ENCODE peak calls at places on chromosomes 2 and 18, in seven cellular contexts. R, M, Y, O, H, C and B are unnamed samples.

GRCh38 chr2:228378233-228378632 is 196.7 kb upstream of the SPHKAP start:
- DNase-seq in R (no peak), H (no peak), C (no peak), O (no peak), Y (no peak), M (no peak), B (no peak)

GRCh38 chr18:457120-457519 is 43.4 kb downstream of the COLEC12 start:
- DNase-seq in O (peak), C (no peak), H (no peak), M (no peak), Y (no peak), R (peak), B (peak)

GRCh38 chr18:75287006-75287405 is 76.4 kb downstream of the TSHZ1 start:
- DNase-seq in Y (no peak), O (no peak), M (no peak), C (no peak), R (no peak), H (no peak), B (no peak)

GRCh38 chr18:10376735-10377134 is 77.7 kb upstream of the APCDD1 start:
- DNase-seq in Y (no peak), R (no peak), H (no peak), C (no peak), O (no peak), M (no peak), B (no peak)

GRCh38 chr2:10517351-10518043 is 69.4 kb upstream of the ODC1 start:
- DNase-seq in R (no peak), M (no peak), Y (no peak), O (no peak), C (peak), H (no peak), B (no peak)

GRCh38 chr2:105746177-105747080 is 1.7 kb downstream of the NCK2 start:
- DNase-seq in R (no peak), Y (no peak), M (peak), C (peak), O (peak), H (no peak), B (no peak)

GRCh38 chr2:6069354-6069753 is 377.2 kb downstream of the SOX11 start:
- DNase-seq in H (no peak), C (no peak), M (peak), O (peak), Y (no peak), R (peak), B (no peak)

GRCh38 chr2:86285981-86286380 is 51.4 kb downstream of the REEP1 start:
- DNase-seq in Y (no peak), R (no peak), M (no peak), H (no peak), C (no peak), O (no peak), B (no peak)

GRCh38 chr2:21468609-21469008 is 344.8 kb downstream of the TDRD15 start:
- DNase-seq in O (no peak), R (no peak), M (no peak), H (no peak), Y (no peak), C (no peak), B (no peak)

DNA sequence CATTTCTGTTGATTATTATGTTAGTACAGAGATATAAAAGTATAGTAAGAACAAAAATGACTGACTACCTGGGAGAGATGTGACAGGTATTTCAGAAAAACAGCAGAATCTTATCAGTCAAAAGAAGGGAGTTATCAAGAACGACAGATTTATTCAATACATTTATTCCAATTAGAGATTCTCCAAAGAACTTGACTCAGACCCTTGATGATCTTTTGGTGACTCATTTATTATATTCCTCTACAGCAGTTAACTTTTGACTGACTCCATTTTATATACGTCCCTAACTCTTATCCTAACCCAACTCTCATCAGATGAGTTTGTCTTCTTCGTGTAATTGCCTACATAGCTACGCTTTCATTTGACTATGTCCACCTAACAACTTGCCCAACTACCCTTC is 91.1 kb downstream of the C2orf74 start:
- DNase-seq in R (peak), C (no peak), M (no peak), O (no peak), H (no peak), Y (no peak), B (no peak)
- H4K8ac ChIP-seq in R (no peak), C (no peak), M (no peak), O (no peak), H (no peak), Y (no peak), B (no peak)

GRCh38 chr2:60465736-60466135 is 87.7 kb downstream of the BCL11A start:
- DNase-seq in R (no peak), O (no peak), H (no peak), Y (no peak), M (no peak), C (no peak), B (no peak)

GRCh38 chr2:60461421-60462108 is 91.9 kb downstream of the BCL11A start:
- DNase-seq in O (no peak), Y (no peak), H (no peak), R (no peak), M (no peak), C (no peak), B (no peak)

GRCh38 chr2:60466161-60466702 is 87.2 kb downstream of the BCL11A start:
- DNase-seq in H (no peak), R (no peak), O (peak), C (no peak), Y (no peak), M (no peak), B (no peak)

GRCh38 chr2:60460577-60461420 is 92.7 kb downstream of the BCL11A start:
- DNase-seq in M (no peak), C (no peak), H (no peak), R (no peak), Y (no peak), O (no peak), B (no peak)

GRCh38 chr2:60463249-60463648 is 90.2 kb downstream of the BCL11A start:
- DNase-seq in Y (no peak), M (no peak), R (peak), H (no peak), O (no peak), C (no peak), B (no peak)
- H3K4me2 ChIP-seq in Y (no peak), M (no peak), R (peak), H (no peak), O (no peak), C (no peak), B (no peak)

DNA sequence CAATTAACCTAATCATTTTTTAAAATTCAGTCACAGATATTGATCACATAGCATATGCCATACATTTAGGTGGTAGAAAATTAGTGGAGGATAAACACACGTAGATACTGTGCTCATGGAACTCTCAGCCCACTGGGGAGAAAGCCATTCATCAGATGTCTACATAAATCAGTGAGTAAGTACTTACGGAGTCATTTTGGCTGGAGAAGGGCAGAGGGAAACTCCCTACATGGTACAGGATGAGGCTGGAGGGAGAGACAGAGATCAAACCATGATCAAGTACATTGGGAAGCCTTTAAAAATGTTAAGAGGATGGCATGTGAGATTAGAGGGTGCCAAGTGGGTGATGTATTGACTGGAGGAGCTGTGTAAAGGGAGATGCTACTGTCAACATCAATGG is 874 bp upstream of the TNP1 start:
- DNase-seq in H (no peak), O (no peak), M (no peak), C (no peak), Y (no peak), R (peak), B (peak)
- H4K8ac ChIP-seq in H (no peak), O (no peak), M (no peak), C (no peak), Y (no peak), R (no peak), B (no peak)

GRCh38 chr2:144339048-144339447 is 180.9 kb downstream of the ZEB2 start:
- DNase-seq in O (no peak), C (no peak), R (no peak), H (no peak), Y (no peak), M (no peak), B (no peak)
- H3K4me2 ChIP-seq in O (no peak), C (no peak), R (no peak), H (no peak), Y (no peak), M (no peak), B (no peak)

DNA sequence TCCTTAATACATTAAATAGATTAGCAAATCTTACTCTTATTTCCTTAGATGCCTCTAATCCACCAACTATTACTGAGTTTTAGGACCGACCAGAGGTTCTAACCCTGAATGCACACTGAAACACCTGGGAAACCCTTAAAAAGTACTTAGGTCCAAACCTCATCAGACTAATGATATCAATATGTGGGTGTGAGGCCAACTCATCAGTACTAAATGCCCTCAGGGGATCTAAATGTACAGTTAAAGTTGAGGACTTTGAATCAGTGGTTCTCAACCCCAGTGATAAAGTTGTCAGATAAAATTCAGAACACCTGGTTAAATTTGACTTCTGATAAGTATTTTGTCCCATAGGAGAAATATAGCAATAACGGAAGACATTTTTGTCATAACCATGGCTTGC is 20.9 kb downstream of the MMADHC start:
- DNase-seq in Y (no peak), C (no peak), O (no peak), R (no peak), H (no peak), M (no peak), B (no peak)
- H4K8ac ChIP-seq in Y (no peak), C (no peak), O (no peak), R (no peak), H (no peak), M (no peak), B (no peak)

GRCh38 chr2:238851751-238852150 is 3.9 kb downstream of the TWIST2 start:
- DNase-seq in R (no peak), H (no peak), Y (no peak), O (no peak), M (no peak), C (no peak), B (peak)

GRCh38 chr2:238851026-238851425 is 3.1 kb downstream of the TWIST2 start:
- DNase-seq in C (no peak), M (no peak), O (no peak), Y (no peak), H (no peak), R (no peak), B (no peak)

GRCh38 chr2:238853724-238854123 is 5.8 kb downstream of the TWIST2 start:
- DNase-seq in H (no peak), M (no peak), C (no peak), O (no peak), R (no peak), Y (no peak), B (no peak)

GRCh38 chr2:238853218-238853617 is 5.3 kb downstream of the TWIST2 start:
- DNase-seq in O (no peak), Y (no peak), M (no peak), R (no peak), H (no peak), C (no peak), B (no peak)

GRCh38 chr2:238852186-238852869 is 4.4 kb downstream of the TWIST2 start:
- DNase-seq in Y (no peak), M (no peak), R (peak), O (no peak), C (no peak), H (no peak), B (peak)
- H3K4me2 ChIP-seq in Y (no peak), M (no peak), R (peak), O (no peak), C (no peak), H (no peak), B (no peak)